ENCODE peak calls at places on chromosomes 16 and 17, in seven cellular contexts. R is heart left ventricle; I is PC-3; B is esophagus squamous epithelium; V is kidney epithelial cell; U is IMR-90; P is CD8-positive, alpha-beta memory T cell. O is an unnamed sample. For H3K27me3, the result is how much of the 10 kb centered on the place peaks cover.

GRCh38 chr16:12356622-12357365 is 380.3 kb downstream of the SNX29 start:
- DNase-seq in R (no peak), I (no peak), B (no peak), V (no peak), U (no peak), P (no peak), O (no peak)

GRCh38 chr16:31451681-31452351 is 7.5 kb upstream of the ARMC5 start:
- DNase-seq in R (no peak), I (peak), B (no peak), V (no peak), U (peak), P (no peak), O (no peak)

GRCh38 chr17:29747660-29748059 is 124.9 kb upstream of the CORO6 start:
- DNase-seq in R (no peak), I (no peak), B (no peak), V (no peak), U (no peak), P (no peak), O (no peak)

GRCh38 chr16:29784901-29785500 is 5.5 kb upstream of the KIF22 start:
- DNase-seq in R (peak), I (no peak), B (no peak), V (no peak), U (peak), P (peak), O (peak)

GRCh38 chr16:66845080-66845410 is 831 bp downstream of the CA7 start:
- DNase-seq in R (no peak), I (no peak), B (no peak), V (no peak), U (no peak), P (no peak), O (no peak)

GRCh38 chr16:79066621-79067020 is 533.9 kb downstream of the MAF start:
- DNase-seq in R (no peak), I (no peak), B (no peak), V (no peak), U (no peak), P (no peak), O (no peak)

GRCh38 chr17:80457236-80457856 is 19.1 kb downstream of the NPTX1 start:
- DNase-seq in R (no peak), I (peak), B (no peak), V (no peak), U (no peak), P (no peak), O (no peak)

GRCh38 chr17:79993390-79994221 is 42.1 kb downstream of the TBC1D16 start:
- DNase-seq in R (peak), I (no peak), B (no peak), V (peak), U (peak), P (no peak), O (peak)

GRCh38 chr16:75483222-75483621 is 12.0 kb downstream of the CHST6 start:
- DNase-seq in R (no peak), I (peak), B (no peak), V (peak), U (peak), P (no peak), O (no peak)

GRCh38 chr16:85520853-85521736 is 92.0 kb upstream of the GSE1 start:
- DNase-seq in R (no peak), I (peak), B (no peak), V (no peak), U (no peak), P (no peak), O (peak)
- H3K27me3 ChIP-seq in R (under half), I (under half), B (under half), V (under half), U (under half), P (under half), O (under half)

DNA sequence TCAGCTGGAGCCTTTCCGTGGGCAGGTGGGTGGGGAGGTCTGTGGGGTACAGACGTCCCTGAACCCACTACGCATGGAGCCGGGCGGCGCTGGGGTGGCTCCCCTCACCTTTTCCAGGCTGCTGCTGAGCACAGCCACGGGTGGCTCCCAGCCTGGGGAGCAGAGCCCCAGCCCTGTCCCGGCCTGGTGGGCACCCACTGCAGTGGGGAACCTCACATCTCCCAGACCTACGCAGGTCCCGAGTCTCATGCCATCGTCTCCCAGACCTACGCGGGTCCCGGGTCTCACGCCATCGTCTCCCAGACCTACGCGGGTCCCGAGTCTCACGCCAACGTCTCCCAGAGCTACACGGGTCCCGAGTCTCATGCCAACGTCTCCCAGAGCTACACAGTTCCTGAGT is 17.0 kb upstream of the APRT start:
- DNase-seq in R (no peak), I (no peak), B (no peak), V (no peak), U (no peak), P (no peak), O (peak)
- H3K27me3 ChIP-seq in R (under half), I (under half), B (under half), V (under half), U (under half), P (under half), O (under half)

GRCh38 chr16:20073203-20074088 is at the start of gene GPR139:
- DNase-seq in R (no peak), I (no peak), B (no peak), V (no peak), U (no peak), P (no peak), O (no peak)
- H3K27me3 ChIP-seq in R (under half), I (under half), B (half or more), V (under half), U (under half), P (under half), O (under half)

DNA sequence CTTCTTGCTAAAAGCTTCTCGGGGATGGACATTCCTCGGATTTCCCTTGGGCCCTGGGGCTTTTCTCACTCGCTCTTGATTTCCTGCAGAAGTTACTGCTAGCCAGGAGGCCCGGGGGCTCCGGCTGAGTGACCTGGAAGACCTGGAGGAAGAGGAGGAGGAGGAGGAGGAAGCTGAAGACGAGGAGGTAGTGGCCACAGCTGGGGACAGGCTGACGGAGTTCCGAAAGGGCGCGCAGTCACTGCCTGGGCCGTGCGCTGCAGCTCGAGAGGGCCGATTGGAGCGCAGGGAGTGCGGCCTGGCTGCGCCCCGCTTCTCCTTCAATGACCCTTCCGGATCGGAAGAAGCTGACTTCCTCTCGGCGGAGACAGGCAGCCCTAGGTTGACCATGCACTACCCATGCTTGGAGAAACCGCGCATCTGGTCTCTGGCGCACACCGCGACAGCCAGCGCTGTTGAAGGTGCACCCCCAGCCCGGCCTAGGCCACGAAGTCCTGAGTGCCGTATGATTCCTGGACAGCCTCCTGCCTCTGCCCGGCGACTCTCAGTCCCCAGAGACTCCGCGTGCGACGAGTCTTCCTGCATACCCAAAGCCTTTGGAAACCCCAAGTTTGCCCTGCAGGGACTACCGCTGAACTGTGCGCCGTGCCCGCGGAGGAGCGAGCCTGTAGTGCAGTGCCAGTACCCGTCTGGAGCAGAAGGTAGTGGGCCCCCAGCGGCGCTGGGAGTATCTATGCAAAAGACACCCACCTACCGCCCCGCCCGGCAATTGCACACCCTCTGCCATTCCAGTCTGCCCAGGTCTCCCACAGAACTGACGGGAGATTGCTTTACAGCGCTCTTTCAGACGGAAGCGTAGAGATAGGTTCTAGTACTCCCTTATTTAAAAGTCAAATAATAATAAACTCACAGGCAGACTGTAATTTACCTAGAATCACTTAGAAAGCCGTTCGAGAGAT is 4.9 kb downstream of the IRX6 start:
- DNase-seq in R (no peak), I (no peak), B (no peak), V (no peak), U (no peak), P (no peak), O (no peak)
- H3K27me3 ChIP-seq in R (under half), I (under half), B (half or more), V (half or more), U (half or more), P (under half), O (under half)

GRCh38 chr17:44558349-44559287 is 1.3 kb downstream of the FZD2 start:
- DNase-seq in R (no peak), I (no peak), B (no peak), V (no peak), U (peak), P (no peak), O (peak)

GRCh38 chr17:44557653-44558285 is 485 bp downstream of the FZD2 start:
- DNase-seq in R (peak), I (no peak), B (no peak), V (no peak), U (peak), P (no peak), O (peak)

GRCh38 chr17:44555056-44555455 is 2.2 kb upstream of the FZD2 start:
- DNase-seq in R (no peak), I (no peak), B (no peak), V (no peak), U (no peak), P (no peak), O (no peak)

GRCh38 chr17:44556854-44557606 is at the start of gene FZD2:
- DNase-seq in R (peak), I (peak), B (peak), V (peak), U (peak), P (peak), O (peak)

GRCh38 chr17:44556114-44556853 is 1.0 kb upstream of the FZD2 start:
- DNase-seq in R (no peak), I (peak), B (no peak), V (no peak), U (peak), P (no peak), O (peak)
- H3K27me3 ChIP-seq in R (under half), I (under half), B (half or more), V (under half), U (under half), P (under half), O (under half)

GRCh38 chr17:46984892-46985291 is 5.8 kb upstream of the RPRML start:
- DNase-seq in R (no peak), I (no peak), B (no peak), V (no peak), U (no peak), P (no peak), O (no peak)
- H3K27me3 ChIP-seq in R (under half), I (under half), B (under half), V (under half), U (under half), P (under half), O (under half)

GRCh38 chr16:89084814-89085612 is 8.6 kb upstream of the ACSF3 start:
- DNase-seq in R (peak), I (no peak), B (no peak), V (no peak), U (no peak), P (no peak), O (peak)
- H3K27me3 ChIP-seq in R (under half), I (under half), B (half or more), V (under half), U (under half), P (under half), O (under half)

DNA sequence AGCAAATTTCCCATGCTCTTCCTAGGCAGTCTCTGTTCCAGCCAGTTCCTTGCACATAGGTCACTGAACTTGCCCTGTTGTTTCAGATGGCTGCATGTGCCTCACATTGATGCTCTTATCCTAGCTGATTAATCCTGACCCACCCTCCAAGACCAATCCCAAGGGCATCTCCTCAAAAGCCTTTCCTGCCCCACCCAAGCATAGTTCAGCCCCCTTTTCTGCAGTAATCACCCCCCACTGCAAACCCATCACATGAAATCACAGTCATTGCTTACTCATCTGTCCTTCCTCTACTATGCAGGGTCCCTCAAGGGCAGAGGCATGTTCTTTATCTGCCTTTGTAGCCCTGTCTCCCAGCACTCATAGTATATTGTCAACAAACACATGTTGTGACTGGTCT is 42.1 kb downstream of the TBX21 start:
- DNase-seq in R (no peak), I (no peak), B (no peak), V (no peak), U (no peak), P (no peak), O (no peak)
- H3K27me3 ChIP-seq in R (under half), I (under half), B (half or more), V (under half), U (half or more), P (under half), O (under half)

GRCh38 chr17:3683054-3683511 is 12.9 kb downstream of the P2RX5 start:
- DNase-seq in R (no peak), I (peak), B (no peak), V (no peak), U (no peak), P (no peak), O (no peak)
- H3K27me3 ChIP-seq in R (under half), I (under half), B (under half), V (under half), U (under half), P (under half), O (under half)

GRCh38 chr17:77304746-77305473 is 164.1 kb downstream of the SEC14L1 start:
- DNase-seq in R (no peak), I (no peak), B (no peak), V (no peak), U (no peak), P (no peak), O (no peak)

GRCh38 chr17:77302682-77303081 is 161.9 kb downstream of the SEC14L1 start:
- DNase-seq in R (no peak), I (no peak), B (no peak), V (no peak), U (no peak), P (no peak), O (no peak)

GRCh38 chr17:77301694-77302087 is 160.9 kb downstream of the SEC14L1 start:
- DNase-seq in R (no peak), I (no peak), B (no peak), V (no peak), U (no peak), P (no peak), O (no peak)

GRCh38 chr17:77304051-77304745 is 163.4 kb downstream of the SEC14L1 start:
- DNase-seq in R (no peak), I (no peak), B (no peak), V (no peak), U (no peak), P (no peak), O (no peak)

DNA sequence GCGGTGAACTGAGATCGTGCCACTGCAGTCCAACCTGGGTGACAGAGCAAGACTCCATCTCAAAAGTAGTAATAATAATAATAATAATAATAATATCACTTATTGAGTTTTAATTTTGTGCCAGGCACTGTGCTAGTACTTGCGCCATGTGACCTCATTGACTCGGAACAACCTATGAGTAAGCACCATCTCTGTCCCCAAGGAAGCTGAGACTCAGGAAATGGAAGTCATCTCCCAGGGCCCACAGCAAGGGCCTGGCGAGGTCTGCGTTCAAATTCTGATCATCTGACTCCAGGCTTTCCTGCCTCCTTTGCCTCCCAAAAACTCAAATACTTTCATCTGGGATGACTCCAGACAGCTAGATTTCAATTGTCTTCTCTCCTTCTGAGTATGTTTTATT is 162.9 kb downstream of the SEC14L1 start:
- DNase-seq in R (no peak), I (no peak), B (no peak), V (no peak), U (peak), P (no peak), O (no peak)
- H3K27me3 ChIP-seq in R (under half), I (under half), B (under half), V (under half), U (under half), P (under half), O (under half)

O was measured in upper lobe of left lung.